ENCODE peak calls at places on chromosomes 6 and 20, in seven cellular contexts. I, Y, D, V, X, Z and O are unnamed samples.

GRCh38 chr6:7899046-7899888 is 11.3 kb downstream of the TXNDC5 start:
- DNase-seq in Z (peak; percentile 38), Y (peak; percentile 35), D (no peak), V (no peak), X (no peak), I (no peak), O (no peak)

GRCh38 chr6:149746147-149746946 is at the start of gene NUP43:
- DNase-seq in I (peak; percentile 94), D (peak; percentile 92), Z (peak; percentile 94), V (peak; percentile 92), X (peak; percentile 95), Y (peak; percentile 94), O (peak; percentile 86)

GRCh38 chr6:87274660-87275273 is 47.6 kb upstream of the SMIM8 start:
- DNase-seq in Z (no peak), Y (no peak), D (no peak), X (peak; percentile 82), V (no peak), I (no peak), O (no peak)

GRCh38 chr6:141877275-141877983 is 255.3 kb upstream of the GJE1 start:
- DNase-seq in D (no peak), Y (no peak), X (peak; percentile 13), V (no peak), Z (no peak), I (no peak), O (no peak)

GRCh38 chr6:36116066-36116465 is 14.2 kb upstream of the MAPK13 start:
- DNase-seq in D (no peak), X (no peak), V (no peak), Y (no peak), I (no peak), Z (no peak), O (no peak)

GRCh38 chr6:21742238-21742660 is 148.7 kb downstream of the SOX4 start:
- DNase-seq in X (peak; percentile 98), I (no peak), Z (no peak), Y (peak; percentile 83), V (no peak), D (no peak), O (no peak)

GRCh38 chr20:63657937-63658748 is at the start of gene RTEL1:
- DNase-seq in V (peak; percentile 94), Y (peak; percentile 92), Z (peak; percentile 93), D (peak; percentile 93), I (peak; percentile 96), X (peak; percentile 91), O (peak; percentile 88)

GRCh38 chr6:90892271-90892670 is 305.4 kb upstream of the MAP3K7 start:
- DNase-seq in Z (no peak), I (no peak), V (no peak), Y (no peak), X (no peak), D (no peak), O (no peak)

GRCh38 chr20:15942130-15942529 is 631.1 kb downstream of the KIF16B start:
- DNase-seq in D (no peak), I (no peak), Y (no peak), V (no peak), X (no peak), Z (no peak), O (no peak)

GRCh38 chr6:164262348-164262747 is 847.8 kb downstream of the QKI start:
- DNase-seq in X (no peak), Z (no peak), Y (no peak), I (no peak), D (no peak), V (no peak), O (no peak)

GRCh38 chr6:114024746-114025145 is 53.8 kb upstream of the HDAC2 start:
- DNase-seq in Y (no peak), V (no peak), I (no peak), D (no peak), X (peak; percentile 41), Z (no peak), O (no peak)

GRCh38 chr6:5507056-5507722 is 245.9 kb downstream of the FARS2 start:
- DNase-seq in I (no peak), D (no peak), Z (no peak), Y (no peak), V (no peak), X (no peak), O (no peak)

GRCh38 chr6:12577124-12577845 is 139.3 kb upstream of the PHACTR1 start:
- DNase-seq in V (no peak), Y (no peak), I (no peak), Z (no peak), D (no peak), X (peak; percentile 64), O (no peak)

GRCh38 chr20:49685161-49685601 is 28.5 kb downstream of the B4GALT5 start:
- DNase-seq in I (no peak), V (no peak), Y (no peak), Z (no peak), D (no peak), X (no peak), O (no peak)
- H3K27ac ChIP-seq in I (peak overlapping the region; percentile 65), V (no peak overlapping the region), Y (peak overlapping the region; percentile 98), Z (peak overlapping the region; percentile 45), D (peak overlapping the region; percentile 7), X (peak overlapping the region; percentile 70), O (no peak overlapping the region)

GRCh38 chr6:145895802-145896201 is 68.4 kb downstream of the SHPRH start:
- DNase-seq in Z (no peak), Y (no peak), D (no peak), V (no peak), X (peak; percentile 28), I (no peak), O (no peak)
- TF ChIP-seq CTCF in Z (no peak), Y (peak; percentile 25), D (no peak), V (no peak), X (peak; percentile 37), I (no peak), O (no peak)

DNA sequence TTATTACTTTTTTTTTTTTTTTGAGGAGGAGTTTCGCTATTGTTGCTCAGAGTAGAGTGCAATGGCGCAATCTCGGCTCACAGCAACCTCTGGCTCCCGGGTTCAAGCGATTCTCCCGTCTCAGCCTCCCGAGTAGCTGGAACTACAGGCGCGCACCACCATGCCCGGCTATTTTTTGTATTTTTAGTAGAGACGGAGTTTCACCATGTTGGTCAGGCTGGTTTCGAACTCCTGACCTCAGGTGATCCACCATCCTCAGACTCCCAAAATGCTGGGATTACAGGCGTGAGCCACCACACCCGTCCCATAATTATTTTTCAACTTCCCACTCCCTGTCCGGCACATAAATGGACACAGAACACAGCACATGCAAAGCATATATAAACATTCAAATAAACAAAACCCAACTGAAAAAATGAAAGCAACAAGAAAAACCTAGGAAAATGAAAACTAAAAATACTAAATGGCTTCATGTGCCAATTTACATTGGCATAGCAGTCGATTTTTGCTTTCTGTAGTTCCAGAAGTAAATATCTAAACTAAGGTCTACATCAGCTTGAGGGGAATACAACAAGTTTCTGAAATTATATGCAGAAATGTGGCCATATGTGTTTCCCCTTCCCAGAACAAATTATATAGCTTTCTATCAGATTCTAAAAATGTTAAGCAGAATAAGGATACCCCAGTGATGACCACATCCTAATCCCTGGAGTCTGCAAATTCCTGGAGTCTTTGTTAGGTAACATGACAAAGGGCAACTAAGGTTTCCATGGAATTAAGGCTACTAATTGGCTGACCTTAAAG is 113.9 kb downstream of the HFE start:
- DNase-seq in X (no peak), I (no peak), Z (no peak), Y (no peak), V (no peak), D (no peak), O (no peak)
- TF ChIP-seq POLR2A in X (no peak), I (no peak), Z (peak; percentile 13), Y (no peak), V (no peak), D (no peak), O (no peak)

GRCh38 chr20:47360207-47360488 is 3.6 kb upstream of the ZMYND8 start:
- DNase-seq in D (peak; percentile 54), X (peak; percentile 64), V (no peak), Y (peak; percentile 96), I (no peak), Z (peak; percentile 53), O (peak; percentile 65)
- H3K27ac ChIP-seq in D (peak overlapping the region; percentile 95), X (peak overlapping the region; percentile 98), V (peak overlapping the region; percentile 87), Y (peak overlapping the region; percentile 100), I (peak overlapping the region; percentile 94), Z (peak overlapping the region; percentile 99), O (peak overlapping the region; percentile 100)

GRCh38 chr20:50276119-50277063 is 85.8 kb downstream of the CEBPB start:
- DNase-seq in I (no peak), D (no peak), V (no peak), X (no peak), Z (no peak), Y (no peak), O (no peak)
- TF ChIP-seq CTCF in I (no peak), D (no peak), V (no peak), X (no peak), Z (no peak), Y (no peak), O (no peak)

GRCh38 chr6:170552765-170553685 is at the start of gene PSMB1:
- DNase-seq in D (peak; percentile 95), Y (peak; percentile 95), Z (peak; percentile 94), X (peak; percentile 96), I (peak; percentile 95), V (peak; percentile 93), O (peak; percentile 90)

GRCh38 chr6:170555305-170555704 is 1.1 kb downstream of the TBP start:
- DNase-seq in Y (no peak), I (no peak), Z (no peak), X (no peak), V (no peak), D (no peak), O (no peak)

GRCh38 chr6:170554888-170555137 is 644 bp downstream of the TBP start:
- DNase-seq in V (no peak), X (no peak), Z (no peak), I (no peak), D (no peak), Y (no peak), O (no peak)

GRCh38 chr6:170553686-170554085 is 483 bp upstream of the TBP start:
- DNase-seq in X (peak; percentile 37), V (peak; percentile 51), I (no peak), Y (no peak), Z (no peak), D (peak; percentile 32), O (no peak)

DNA sequence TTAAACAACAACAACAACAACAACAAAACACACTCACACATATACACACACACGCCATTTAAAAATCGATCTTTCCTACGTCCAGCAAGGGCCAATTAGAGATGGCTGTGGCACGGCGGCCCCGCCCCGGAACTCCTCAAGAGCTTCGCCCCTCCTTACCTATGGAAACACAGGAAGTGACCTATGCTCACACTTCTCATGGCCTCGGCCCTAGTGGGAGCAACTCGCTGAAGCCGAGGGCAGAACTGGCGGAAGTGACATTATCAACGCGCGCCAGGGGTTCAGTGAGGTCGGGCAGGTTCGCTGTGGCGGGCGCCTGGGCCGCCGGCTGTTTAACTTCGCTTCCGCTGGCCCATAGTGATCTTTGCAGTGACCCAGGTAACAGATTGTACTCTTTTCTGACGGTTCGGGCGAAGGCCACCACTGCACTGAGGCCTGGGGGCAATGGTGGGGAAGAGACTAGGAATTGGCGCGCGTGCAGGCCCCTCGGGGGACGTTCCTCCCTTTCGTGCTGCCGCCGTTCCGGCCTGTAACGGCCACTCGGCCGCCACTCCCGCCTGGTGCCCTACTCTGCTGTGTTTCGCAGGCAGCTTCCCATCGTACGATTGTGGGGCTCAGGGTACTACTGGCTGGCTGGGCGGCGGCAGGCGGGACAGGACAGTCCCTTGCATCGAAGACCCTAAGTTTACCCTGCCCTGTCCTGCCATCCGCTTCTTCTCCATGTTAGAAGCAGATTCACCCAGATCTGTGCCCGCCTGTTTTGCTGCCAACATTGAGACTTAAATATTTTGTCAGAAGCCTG is at the start of gene TBP:
- DNase-seq in V (peak; percentile 98), Z (peak; percentile 99), Y (peak; percentile 98), I (peak; percentile 97), X (peak; percentile 99), D (peak; percentile 98), O (peak; percentile 98)
- TF ChIP-seq POLR2A in V (peak; percentile 55), Z (peak; percentile 73), Y (peak; percentile 47), I (peak; percentile 41), X (peak; percentile 65), D (no peak), O (peak; percentile 27)